ENCODE peak calls at places on chromosomes 13 and 19, in five cellular contexts. A, O, G, U and P are unnamed samples.

GRCh38 chr19:1131718-1132552 is 28.1 kb downstream of the GPX4 start:
- DNase-seq in O (peak; percentile 79), U (peak; percentile 93), A (peak; percentile 58), G (peak; percentile 92), P (peak; percentile 75)

GRCh38 chr13:52833261-52833660 is 15.2 kb downstream of the PCDH8 start:
- DNase-seq in O (no peak), U (no peak), A (no peak), G (no peak), P (no peak)

GRCh38 chr19:4077800-4078683 is 11.3 kb upstream of the ZBTB7A start:
- DNase-seq in A (no peak), G (peak; percentile 74), U (peak; percentile 52), O (peak; percentile 74), P (no peak)

GRCh38 chr13:76886005-76886291 is 257 bp downstream of the KCTD12 start:
- DNase-seq in O (peak; percentile 35), U (no peak), G (no peak), A (no peak), P (no peak)

GRCh38 chr13:97948041-97948440 is 5.4 kb upstream of the IPO5 start:
- DNase-seq in G (no peak), A (no peak), U (no peak), O (no peak), P (no peak)

GRCh38 chr19:29676586-29676985 is 11.3 kb downstream of the PLEKHF1 start:
- DNase-seq in U (no peak), A (peak; percentile 90), G (no peak), O (no peak), P (no peak)

GRCh38 chr19:34145741-34146202 is 26.5 kb upstream of the LSM14A start:
- DNase-seq in G (peak; percentile 41), O (peak; percentile 29), A (no peak), U (peak; percentile 67), P (no peak)

GRCh38 chr13:70457474-70457873 is 349.2 kb upstream of the KLHL1 start:
- DNase-seq in G (no peak), A (no peak), O (no peak), U (peak; percentile 44), P (no peak)

GRCh38 chr19:42207767-42208259 is 9.7 kb downstream of the DEDD2 start:
- DNase-seq in O (no peak), G (peak; percentile 20), A (no peak), U (no peak), P (no peak)

GRCh38 chr13:76630629-76631028 is 255.6 kb downstream of the KCTD12 start:
- DNase-seq in A (no peak), O (no peak), G (no peak), U (no peak), P (no peak)

GRCh38 chr19:17834350-17835181 is 13.2 kb downstream of the JAK3 start:
- DNase-seq in O (no peak), G (no peak), A (no peak), U (no peak), P (no peak)

GRCh38 chr13:27830010-27830409 is 37.7 kb downstream of the GSX1 start:
- DNase-seq in U (peak; percentile 82), G (peak; percentile 33), A (peak; percentile 14), O (no peak), P (no peak)

GRCh38 chr19:34578751-34579150 is 97.2 kb downstream of the WTIP start:
- DNase-seq in A (no peak), O (no peak), U (no peak), G (no peak), P (no peak)

GRCh38 chr19:32646556-32646955 is 28.4 kb downstream of the ANKRD27 start:
- DNase-seq in O (no peak), U (no peak), A (no peak), G (no peak), P (no peak)

GRCh38 chr13:107678075-107678689 is 537.2 kb downstream of the LIG4 start:
- DNase-seq in G (no peak), A (no peak), O (no peak), U (peak; percentile 48), P (no peak)

GRCh38 chr13:79406597-79406908 is 498 bp upstream of the RBM26 start:
- DNase-seq in U (no peak), A (no peak), O (no peak), G (no peak), P (no peak)

GRCh38 chr13:26964278-26965057 is 203.9 kb upstream of the GPR12 start:
- DNase-seq in U (no peak), A (no peak), G (peak; percentile 54), O (no peak), P (no peak)

GRCh38 chr13:27952931-27953670 is 16.0 kb downstream of the CDX2 start:
- DNase-seq in G (no peak), O (no peak), A (no peak), U (peak; percentile 81), P (no peak)

GRCh38 chr13:94595006-94595942 is 678 bp downstream of the TGDS start:
- DNase-seq in G (peak; percentile 20), U (peak; percentile 34), A (no peak), O (no peak), P (no peak)

GRCh38 chr19:48629599-48630288 is 7.4 kb downstream of the DBP start:
- DNase-seq in U (peak; percentile 79), A (peak; percentile 81), G (peak; percentile 97), O (peak; percentile 60), P (no peak)

GRCh38 chr19:2532252-2533071 is 56.5 kb downstream of the GADD45B start:
- DNase-seq in U (peak; percentile 58), O (no peak), A (no peak), G (no peak), P (no peak)

GRCh38 chr13:91571681-91572080 is 173.3 kb downstream of the GPC5 start:
- DNase-seq in G (no peak), U (no peak), O (no peak), A (no peak), P (no peak)

GRCh38 chr13:88896466-88896865 is 1225.3 kb downstream of the SLITRK5 start:
- DNase-seq in A (no peak), U (no peak), G (no peak), O (no peak), P (no peak)

GRCh38 chr19:58361900-58362271 is 665 bp downstream of the ZNF497 start:
- DNase-seq in A (no peak), G (peak; percentile 57), U (peak; percentile 68), O (no peak), P (no peak)

GRCh38 chr13:29730253-29730652 is 120.2 kb downstream of the UBL3 start:
- DNase-seq in A (no peak), O (no peak), U (no peak), G (no peak), P (no peak)

GRCh38 chr19:55495646-55496349 is 7.6 kb downstream of the SSC5D start:
- DNase-seq in A (no peak), G (no peak), O (no peak), U (no peak), P (no peak)

GRCh38 chr19:12779162-12779993 is 4.0 kb upstream of the HOOK2 start:
- DNase-seq in G (peak; percentile 48), A (peak; percentile 50), U (peak; percentile 82), O (peak; percentile 69), P (peak; percentile 82)

GRCh38 chr19:12782174-12782423 is 6.7 kb upstream of the HOOK2 start:
- DNase-seq in O (no peak), U (no peak), G (no peak), A (no peak), P (no peak)

GRCh38 chr19:12778020-12778904 is 2.9 kb upstream of the HOOK2 start:
- DNase-seq in G (peak; percentile 81), O (peak; percentile 76), U (peak; percentile 83), A (peak; percentile 66), P (peak; percentile 86)

GRCh38 chr19:12777217-12778019 is 2.1 kb upstream of the HOOK2 start:
- DNase-seq in U (peak; percentile 91), G (peak; percentile 79), A (peak; percentile 66), O (peak; percentile 75), P (peak; percentile 43)

DNA sequence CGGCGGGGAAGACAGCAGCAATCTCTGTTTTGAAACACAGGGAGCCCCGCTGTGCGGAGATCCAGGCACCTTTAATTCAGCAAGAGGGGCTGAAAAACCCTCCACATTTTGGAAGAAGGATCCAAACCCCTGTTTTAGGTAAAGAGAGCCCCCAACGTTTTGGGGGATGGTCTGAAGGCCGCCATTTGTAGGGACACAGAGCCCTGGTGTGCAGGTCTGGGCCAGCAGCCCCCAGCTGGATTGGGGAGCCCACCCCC is 3.5 kb upstream of the HOOK2 start:
- DNase-seq in U (no peak), G (no peak), O (no peak), A (no peak), P (no peak)
- H3K4me3 ChIP-seq in U (peak overlapping the region; percentile 59), G (no peak overlapping the region), O (peak overlapping the region; percentile 43), A (peak overlapping the region; percentile 58), P (peak overlapping the region; percentile 70)

GRCh38 chr13:40981361-40981760 is 37.8 kb downstream of the ELF1 start:
- DNase-seq in A (no peak), O (no peak), G (no peak), U (no peak), P (no peak)

GRCh38 chr13:40983725-40984669 is 35.1 kb downstream of the ELF1 start:
- DNase-seq in U (no peak), G (no peak), A (no peak), O (no peak), P (no peak)

GRCh38 chr13:40983269-40983668 is 35.8 kb downstream of the ELF1 start:
- DNase-seq in A (no peak), G (no peak), O (no peak), U (no peak), P (no peak)

GRCh38 chr13:40981949-40982348 is 37.2 kb downstream of the ELF1 start:
- DNase-seq in A (no peak), U (no peak), G (no peak), O (no peak), P (no peak)

DNA sequence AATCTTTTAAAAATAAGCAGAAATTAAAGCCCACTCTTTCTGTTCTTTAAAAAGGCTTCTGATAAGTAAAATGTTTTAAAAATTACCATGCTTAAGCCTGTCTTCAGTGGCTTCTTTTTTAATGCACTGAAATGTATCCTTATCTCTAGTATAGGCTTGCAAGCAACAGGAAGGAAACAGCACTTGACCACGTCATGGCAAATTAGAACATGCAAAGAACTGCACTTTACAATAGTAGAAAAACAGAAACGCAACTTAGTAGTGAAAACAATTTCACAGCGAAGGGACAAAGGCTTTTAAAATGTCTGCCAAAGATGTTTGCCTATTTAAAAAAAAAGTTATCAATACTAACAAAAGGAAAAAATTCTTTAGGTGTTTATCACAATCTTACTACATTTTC is 36.3 kb downstream of the ELF1 start:
- DNase-seq in G (no peak), O (peak; percentile 43), U (peak; percentile 37), A (peak; percentile 24), P (no peak)
- H3K27ac ChIP-seq in G (peak overlapping the region; percentile 78), O (peak overlapping the region; percentile 58), U (peak overlapping the region; percentile 72), A (peak overlapping the region; percentile 71), P (peak overlapping the region; percentile 75)

GRCh38 chr19:52086481-52086880 is 9.1 kb downstream of the ZNF841 start:
- DNase-seq in U (no peak), O (no peak), A (no peak), G (no peak), P (no peak)
- H3K4me3 ChIP-seq in U (no peak overlapping the region), O (no peak overlapping the region), A (no peak overlapping the region), G (no peak overlapping the region), P (no peak overlapping the region)

GRCh38 chr13:110248449-110249143 is 58.4 kb downstream of the COL4A1 start:
- DNase-seq in G (no peak), O (no peak), U (no peak), A (no peak), P (peak; percentile 64)

GRCh38 chr13:110246530-110246929 is 60.4 kb downstream of the COL4A1 start:
- DNase-seq in G (no peak), O (peak; percentile 31), U (no peak), A (no peak), P (peak; percentile 58)

GRCh38 chr13:110250258-110250891 is 56.6 kb downstream of the COL4A1 start:
- DNase-seq in O (peak; percentile 71), G (peak; percentile 58), A (peak; percentile 72), U (no peak), P (no peak)

GRCh38 chr13:110251227-110251791 is 55.6 kb downstream of the COL4A1 start:
- DNase-seq in G (no peak), U (no peak), A (no peak), O (no peak), P (peak; percentile 66)

GRCh38 chr13:110249326-110249725 is 57.6 kb downstream of the COL4A1 start:
- DNase-seq in U (no peak), G (no peak), O (no peak), A (no peak), P (peak; percentile 63)
- H3K27ac ChIP-seq in U (no peak overlapping the region), G (peak overlapping the region; percentile 92), O (peak overlapping the region; percentile 82), A (peak overlapping the region; percentile 79), P (peak overlapping the region; percentile 91)